ENCODE peak calls at places on chromosomes 1 and 21, in six cellular contexts. X, M, V, J, N and R are unnamed samples.

GRCh38 chr1:150311762-150312161 is 9.6 kb upstream of the PRPF3 start:
- DNase-seq in X (no peak), N (no peak), J (no peak), M (no peak), V (no peak), R (no peak)

GRCh38 chr21:38447611-38448010 is 50.7 kb downstream of the ERG start:
- DNase-seq in X (no peak), J (no peak), N (no peak), M (no peak), V (no peak), R (no peak)

GRCh38 chr21:32368386-32368785 is 24.4 kb downstream of the URB1 start:
- DNase-seq in V (no peak), X (peak; percentile 66), J (peak; percentile 99), M (no peak), N (no peak), R (no peak)

GRCh38 chr1:203556047-203556851 is 62.3 kb downstream of the OPTC start:
- DNase-seq in N (no peak), J (peak; percentile 65), M (no peak), V (no peak), X (peak; percentile 85), R (no peak)

GRCh38 chr1:12088607-12089006 is 25.5 kb downstream of the TNFRSF8 start:
- DNase-seq in V (no peak), M (peak; percentile 44), J (no peak), N (no peak), X (no peak), R (peak; percentile 41)

GRCh38 chr1:176119549-176119948 is 87.5 kb downstream of the COP1 start:
- DNase-seq in N (peak; percentile 21), J (peak; percentile 44), M (no peak), X (peak; percentile 30), V (peak; percentile 33), R (no peak)

GRCh38 chr1:159935719-159936283 is 9.6 kb downstream of the IGSF9 start:
- DNase-seq in M (no peak), J (no peak), N (no peak), V (no peak), X (no peak), R (no peak)

GRCh38 chr1:107442545-107442944 is 301.7 kb downstream of the NTNG1 start:
- DNase-seq in J (no peak), V (no peak), M (no peak), N (no peak), X (no peak), R (no peak)

GRCh38 chr1:56617141-56617540 is 28.0 kb upstream of the PRKAA2 start:
- DNase-seq in V (no peak), J (peak; percentile 69), X (peak; percentile 79), N (no peak), M (no peak), R (no peak)

GRCh38 chr21:46100426-46100825 is 2.5 kb downstream of the COL6A2 start:
- DNase-seq in J (no peak), N (no peak), V (no peak), M (no peak), X (peak; percentile 64), R (no peak)

GRCh38 chr1:73382971-73383370 is 815.0 kb downstream of the LRRIQ3 start:
- DNase-seq in V (no peak), J (no peak), M (no peak), X (no peak), N (peak; percentile 92), R (no peak)

GRCh38 chr1:31689821-31690220 is 14.0 kb downstream of the COL16A1 start:
- DNase-seq in N (no peak), J (peak; percentile 94), M (no peak), V (no peak), X (peak; percentile 96), R (no peak)

GRCh38 chr1:202599669-202600431 is 110.4 kb downstream of the SYT2 start:
- DNase-seq in V (peak; percentile 84), N (peak; percentile 42), J (peak; percentile 90), X (peak; percentile 84), M (peak; percentile 61), R (no peak)

GRCh38 chr1:14487671-14488070 is 110.8 kb upstream of the KAZN start:
- DNase-seq in M (no peak), N (no peak), X (no peak), J (no peak), V (no peak), R (no peak)

GRCh38 chr1:193417945-193418744 is 231.7 kb upstream of the B3GALT2 start:
- DNase-seq in V (no peak), N (peak; percentile 79), X (peak; percentile 58), J (peak; percentile 72), M (no peak), R (no peak)

GRCh38 chr1:204307334-204307883 is 52.3 kb downstream of the PLEKHA6 start:
- DNase-seq in V (no peak), X (peak; percentile 76), J (peak; percentile 43), M (no peak), N (no peak), R (no peak)

GRCh38 chr1:165376041-165376810 is 19.7 kb upstream of the LMX1A start:
- DNase-seq in M (peak; percentile 70), V (peak; percentile 39), J (peak; percentile 52), N (peak; percentile 54), X (peak; percentile 20), R (peak; percentile 24)

GRCh38 chr21:45874716-45875415 is 106.7 kb upstream of the COL6A1 start:
- DNase-seq in V (peak; percentile 62), M (peak; percentile 35), J (peak; percentile 98), X (peak; percentile 98), N (no peak), R (no peak)

GRCh38 chr1:173411835-173412742 is 65.0 kb upstream of the PRDX6 start:
- DNase-seq in M (no peak), N (no peak), J (peak; percentile 84), V (no peak), X (peak; percentile 89), R (no peak)

GRCh38 chr1:101431956-101432510 is 195.2 kb downstream of the S1PR1 start:
- DNase-seq in M (no peak), N (no peak), V (peak; percentile 19), X (no peak), J (no peak), R (no peak)

GRCh38 chr21:44995257-44995941 is 55.6 kb downstream of the SLX9 start:
- DNase-seq in N (no peak), X (no peak), J (no peak), M (peak; percentile 44), V (no peak), R (no peak)

GRCh38 chr1:116529199-116529616 is 41.6 kb downstream of the CD58 start:
- DNase-seq in J (peak; percentile 19), N (no peak), V (no peak), X (peak; percentile 20), M (no peak), R (no peak)

GRCh38 chr1:161081519-161081918 is 7.8 kb downstream of the NECTIN4 start:
- DNase-seq in M (no peak), N (no peak), X (no peak), V (no peak), J (no peak), R (no peak)

GRCh38 chr1:1938276-1938573 is 19.1 kb upstream of the TMEM52 start:
- DNase-seq in J (no peak), M (no peak), V (no peak), N (no peak), X (no peak), R (no peak)

GRCh38 chr1:29520571-29521437 is 284.5 kb downstream of the PTPRU start:
- DNase-seq in V (no peak), N (no peak), X (no peak), M (no peak), J (no peak), R (no peak)

DNA sequence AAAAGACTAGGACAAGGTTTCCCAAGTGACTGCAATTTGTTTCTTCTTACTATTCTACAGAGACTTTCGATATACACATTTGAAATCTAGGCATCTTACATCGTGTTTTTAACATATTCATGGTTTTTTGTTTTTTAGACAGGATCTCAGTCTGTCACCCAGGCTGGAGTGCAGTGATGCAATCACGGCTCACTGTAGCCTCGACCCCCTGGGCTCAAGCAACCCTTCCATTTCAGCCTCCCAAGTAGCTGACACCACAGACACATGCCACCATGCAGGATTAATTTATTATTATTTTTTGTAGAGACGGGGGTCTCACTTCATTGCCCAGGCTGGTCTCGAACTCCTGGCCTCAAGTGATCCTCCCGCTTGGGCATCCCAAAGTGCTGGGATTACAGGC is 1.5 kb downstream of the PDZK1 start:
- DNase-seq in V (no peak), J (no peak), X (no peak), M (no peak), N (no peak), R (no peak)
- H3K4me3 ChIP-seq in V (no peak overlapping the region), J (no peak overlapping the region), X (no peak overlapping the region), M (no peak overlapping the region), N (peak overlapping the region; percentile 65), R (no peak overlapping the region)

DNA sequence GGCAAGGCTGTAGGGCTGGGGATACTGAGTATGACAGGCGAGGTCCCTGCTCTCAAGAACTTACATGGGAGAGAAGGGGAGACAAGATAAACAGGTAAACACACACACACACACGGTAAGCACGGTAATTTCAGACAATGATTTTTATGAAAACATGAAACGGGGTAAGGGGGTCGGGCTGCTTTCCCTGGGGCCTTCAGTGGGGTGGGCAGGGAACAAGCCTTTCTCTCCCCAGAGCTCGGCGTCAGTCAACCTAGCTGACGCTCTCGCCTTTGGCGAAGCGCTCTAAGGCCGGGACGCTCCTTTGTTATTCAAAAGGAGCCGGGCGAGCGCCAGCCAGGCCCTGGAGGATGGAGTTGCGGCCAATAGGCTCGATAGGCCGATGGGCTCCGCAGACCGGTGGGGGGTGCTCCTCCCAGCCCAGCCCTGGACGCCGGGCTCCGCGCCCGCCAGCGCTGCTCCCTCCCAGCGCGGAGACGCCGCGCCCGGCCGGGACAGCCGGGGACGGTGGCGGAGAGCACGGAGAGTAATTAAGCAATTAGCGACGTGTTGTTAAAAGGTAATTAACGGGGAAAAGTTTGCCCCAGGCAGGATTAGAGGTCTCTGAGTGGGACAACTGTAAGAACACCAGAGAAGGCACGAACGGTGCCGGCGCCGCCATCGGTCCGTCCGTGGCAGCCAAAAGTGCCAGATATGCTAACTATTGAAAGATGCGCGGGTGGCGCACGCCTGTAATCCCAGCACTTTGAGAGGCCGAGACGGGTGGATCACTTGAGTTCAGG is 980 bp upstream of the INKA2 start:
- DNase-seq in N (peak; percentile 20), V (peak; percentile 58), J (peak; percentile 74), M (peak; percentile 71), X (peak; percentile 52), R (no peak)
- H3K4me3 ChIP-seq in N (peak overlapping the region; percentile 58), V (peak overlapping the region; percentile 59), J (peak overlapping the region; percentile 65), M (peak overlapping the region; percentile 77), X (peak overlapping the region; percentile 65), R (peak overlapping the region; percentile 68)

DNA sequence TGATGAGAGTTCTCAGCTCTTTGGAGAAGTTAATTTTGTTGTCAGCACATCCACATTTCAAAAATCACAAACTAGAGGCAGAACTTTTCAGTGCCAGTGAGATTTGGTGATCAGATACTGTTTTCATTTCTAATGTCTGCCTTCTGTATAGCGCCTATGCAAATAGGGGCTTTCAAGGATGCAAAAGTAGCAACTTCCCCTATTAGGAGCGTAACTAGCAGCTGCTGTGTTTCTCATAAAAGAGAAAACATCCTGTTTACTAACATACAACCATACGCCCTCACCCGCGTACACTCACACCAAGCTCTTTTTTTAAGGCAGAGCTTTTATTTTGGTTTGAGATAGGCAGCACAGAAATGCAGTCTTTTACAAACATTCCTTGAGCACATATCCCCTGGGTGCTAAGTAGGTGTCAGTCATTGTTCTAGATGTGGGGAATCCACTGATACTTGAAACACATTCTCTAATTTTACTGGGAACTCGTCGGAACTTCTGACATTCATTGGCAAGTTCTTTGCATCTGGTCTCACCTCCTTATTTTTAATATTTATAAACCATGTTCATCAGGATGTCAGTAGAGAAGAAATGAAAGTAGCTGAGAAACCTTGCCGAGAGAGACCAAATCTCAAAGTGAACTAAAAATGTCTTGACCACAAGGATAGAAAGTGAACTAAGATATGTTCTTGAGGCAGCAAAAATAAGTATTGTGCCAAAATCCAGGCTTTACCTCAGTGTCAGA is 350.7 kb downstream of the ST6GALNAC3 start:
- DNase-seq in J (no peak), V (peak; percentile 10), M (no peak), N (no peak), X (no peak), R (no peak)
- H3K4me3 ChIP-seq in J (peak overlapping the region; percentile 25), V (peak overlapping the region; percentile 5), M (no peak overlapping the region), N (no peak overlapping the region), X (no peak overlapping the region), R (no peak overlapping the region)

GRCh38 chr1:228005511-228006033 is 1.2 kb upstream of the WNT3A start:
- DNase-seq in M (no peak), V (no peak), X (no peak), J (no peak), N (no peak), R (no peak)
- H3K4me3 ChIP-seq in M (no peak overlapping the region), V (no peak overlapping the region), X (no peak overlapping the region), J (no peak overlapping the region), N (no peak overlapping the region), R (no peak overlapping the region)